ENCODE peak calls at places on chromosomes 2 and 18, in six cellular contexts. S is cardiac fibroblast; Z is cardiac muscle cell; J is CD8-positive, alpha-beta memory T cell; G is GM23248; M is GM12865. Y is an unnamed sample.

GRCh38 chr2:28339516-28340175 is 53.0 kb upstream of the FOSL2 start:
- DNase-seq in S (no peak), Z (peak; percentile 48), M (no peak), J (no peak), G (no peak), Y (no peak)

GRCh38 chr2:209307161-209308001 is 116.5 kb upstream of the MAP2 start:
- DNase-seq in Z (no peak), G (no peak), J (no peak), S (no peak), M (no peak), Y (no peak)

GRCh38 chr2:191818133-191818532 is 28.8 kb downstream of the CAVIN2 start:
- DNase-seq in G (no peak), S (no peak), Z (no peak), J (no peak), M (no peak), Y (no peak)

GRCh38 chr2:67037655-67038054 is 359.5 kb upstream of the ETAA1 start:
- DNase-seq in J (no peak), Z (no peak), M (no peak), S (no peak), G (no peak), Y (no peak)

GRCh38 chr2:96258393-96259022 is 7.3 kb downstream of the TMEM127 start:
- DNase-seq in G (no peak), Z (no peak), J (no peak), S (peak; percentile 45), M (no peak), Y (no peak)

GRCh38 chr18:39796413-39796812 is 2158.6 kb upstream of the PIK3C3 start:
- DNase-seq in G (no peak), M (no peak), Z (no peak), S (no peak), J (no peak), Y (no peak)

GRCh38 chr2:207149253-207150213 is 16.2 kb downstream of the KLF7 start:
- DNase-seq in G (no peak), J (no peak), M (peak; percentile 42), Z (peak; percentile 66), S (no peak), Y (no peak)

GRCh38 chr2:18684202-18685040 is 95.1 kb upstream of the NT5C1B start:
- DNase-seq in M (no peak), J (no peak), S (peak; percentile 16), Z (no peak), G (peak; percentile 10), Y (no peak)

GRCh38 chr2:62817995-62818713 is 112.6 kb downstream of the EHBP1 start:
- DNase-seq in M (no peak), J (no peak), G (peak; percentile 78), Z (no peak), S (peak; percentile 66), Y (no peak)

DNA sequence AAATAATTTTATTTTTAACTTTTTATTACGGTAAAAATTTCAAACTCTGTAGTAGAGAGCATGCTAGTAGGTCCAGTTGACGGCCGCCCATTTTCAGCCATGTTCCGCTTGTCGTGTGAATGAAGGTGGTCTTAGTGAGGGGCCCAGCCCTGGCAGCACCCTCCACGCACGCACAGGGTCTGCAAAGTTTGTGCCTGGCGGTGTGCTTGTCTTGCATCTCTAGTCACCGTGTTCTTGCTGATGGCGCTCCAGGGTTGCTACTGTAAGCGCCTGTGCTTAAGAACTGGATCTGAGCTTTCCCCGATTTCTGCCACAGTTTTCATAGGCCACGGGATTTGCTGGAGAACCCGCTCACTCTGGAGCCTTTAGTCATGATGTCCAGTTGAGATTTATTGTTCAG is 28.9 kb downstream of the LDLRAD4 start:
- DNase-seq in Z (no peak), G (no peak), J (no peak), S (no peak), M (no peak), Y (no peak)
- H3K4me3 ChIP-seq in Z (no peak overlapping the region), G (no peak overlapping the region), J (no peak overlapping the region), S (no peak overlapping the region), M (no peak overlapping the region), Y (no peak overlapping the region)

DNA sequence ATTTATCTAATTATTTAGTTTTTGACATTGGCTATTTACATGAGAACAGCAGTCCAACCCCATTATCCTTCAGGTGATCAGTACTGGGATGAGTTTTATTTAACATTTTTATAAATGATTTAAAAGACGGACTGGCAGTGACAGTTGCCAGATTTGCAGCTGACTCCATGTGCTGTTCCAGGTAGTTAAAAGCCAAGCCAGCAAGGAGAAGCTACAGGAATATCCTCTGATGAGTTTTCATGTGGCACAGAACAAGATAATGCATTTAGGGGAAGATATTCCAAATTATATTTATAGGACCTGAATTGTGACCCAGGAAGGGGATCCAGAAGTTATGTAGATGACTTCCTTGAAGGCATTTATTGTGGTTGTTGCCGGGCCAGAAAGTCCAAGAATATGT is 209.9 kb downstream of the MCFD2 start:
- DNase-seq in Z (no peak), M (no peak), S (no peak), G (peak; percentile 2), J (no peak), Y (no peak)
- H3K4me3 ChIP-seq in Z (no peak overlapping the region), M (no peak overlapping the region), S (no peak overlapping the region), G (peak overlapping the region; percentile 93), J (no peak overlapping the region), Y (no peak overlapping the region)

DNA sequence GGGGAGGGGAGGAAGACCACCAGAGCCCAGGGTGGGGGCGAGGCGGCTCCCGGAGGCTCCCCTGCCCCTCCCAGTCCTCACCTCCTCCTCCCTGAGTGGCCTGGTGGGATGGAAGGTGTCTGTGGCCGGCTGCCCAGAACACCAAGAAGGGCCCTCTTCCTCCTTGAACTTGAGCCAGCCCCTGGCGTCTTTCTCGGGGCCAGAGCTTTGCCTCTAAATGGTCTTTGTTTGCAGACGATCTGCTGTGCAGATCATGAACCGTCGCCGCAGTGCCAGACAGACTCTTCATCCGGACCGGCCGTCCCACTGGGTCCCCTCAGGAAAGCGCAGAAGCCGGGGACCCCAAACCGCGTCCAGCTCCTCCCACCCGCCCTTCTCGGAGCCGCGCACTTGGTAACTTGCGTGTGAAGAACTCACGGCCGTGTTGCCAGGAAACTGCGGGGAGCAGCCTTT is 41.2 kb downstream of the PTGR3 start:
- DNase-seq in J (no peak), Z (peak; percentile 6), S (no peak), G (peak; percentile 61), M (no peak), Y (no peak)
- H3K4me3 ChIP-seq in J (no peak overlapping the region), Z (no peak overlapping the region), S (no peak overlapping the region), G (peak overlapping the region; percentile 62), M (no peak overlapping the region), Y (no peak overlapping the region)

DNA sequence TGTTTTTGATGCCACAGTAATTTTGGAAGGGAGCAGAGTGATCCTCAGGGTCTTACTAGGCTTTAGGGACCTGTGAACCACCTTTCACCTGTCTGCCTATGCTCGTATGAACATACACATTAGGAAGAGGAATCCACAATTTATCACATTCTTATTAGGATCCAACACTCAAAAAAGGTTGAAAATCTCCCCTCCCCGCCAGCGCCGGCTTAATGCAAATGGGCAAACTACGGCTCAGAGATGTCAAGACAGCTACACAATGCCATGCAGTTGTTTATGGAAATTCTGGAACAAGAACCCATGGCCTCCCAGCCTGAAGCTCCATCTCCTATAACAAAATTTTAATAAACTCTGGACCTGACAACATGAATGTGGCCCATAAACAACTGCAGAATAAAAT is 375.9 kb upstream of the ACVR2A start:
- DNase-seq in Z (no peak), S (no peak), J (no peak), G (no peak), M (no peak), Y (no peak)
- H3K4me3 ChIP-seq in Z (no peak overlapping the region), S (no peak overlapping the region), J (no peak overlapping the region), G (no peak overlapping the region), M (no peak overlapping the region), Y (no peak overlapping the region)

GRCh38 chr2:212891580-212891979 is 259.8 kb downstream of the IKZF2 start:
- DNase-seq in M (no peak), J (no peak), Z (no peak), S (no peak), G (no peak), Y (no peak)

GRCh38 chr2:212894026-212894425 is 257.4 kb downstream of the IKZF2 start:
- DNase-seq in J (no peak), Z (no peak), M (no peak), G (no peak), S (no peak), Y (no peak)

GRCh38 chr2:212897296-212897695 is 254.1 kb downstream of the IKZF2 start:
- DNase-seq in J (no peak), Z (no peak), M (no peak), S (no peak), G (peak; percentile 56), Y (no peak)

GRCh38 chr2:212893216-212893615 is 258.2 kb downstream of the IKZF2 start:
- DNase-seq in J (no peak), G (no peak), S (no peak), Z (no peak), M (no peak), Y (no peak)

GRCh38 chr2:212892193-212892592 is 259.2 kb downstream of the IKZF2 start:
- DNase-seq in M (peak; percentile 27), J (no peak), S (peak; percentile 76), Z (peak; percentile 75), G (peak; percentile 63), Y (peak; percentile 53)
- H3K4me3 ChIP-seq in M (no peak overlapping the region), J (no peak overlapping the region), S (no peak overlapping the region), Z (no peak overlapping the region), G (no peak overlapping the region), Y (no peak overlapping the region)

GRCh38 chr2:10839813-10840212 is 27.2 kb upstream of the PDIA6 start:
- DNase-seq in Z (peak; percentile 46), G (peak; percentile 38), M (no peak), J (no peak), S (peak; percentile 11), Y (no peak)

GRCh38 chr2:10841547-10842219 is 29.1 kb upstream of the PDIA6 start:
- DNase-seq in S (no peak), M (no peak), J (no peak), Z (no peak), G (no peak), Y (no peak)

GRCh38 chr2:10834300-10834699 is 21.7 kb upstream of the PDIA6 start:
- DNase-seq in G (no peak), J (no peak), S (no peak), Z (no peak), M (no peak), Y (no peak)

GRCh38 chr2:10835052-10835970 is 22.7 kb upstream of the PDIA6 start:
- DNase-seq in Z (peak; percentile 50), S (peak; percentile 54), G (peak; percentile 65), J (peak; percentile 65), M (peak; percentile 75), Y (no peak)

GRCh38 chr2:10837532-10838266 is 25.1 kb upstream of the PDIA6 start:
- DNase-seq in J (no peak), S (no peak), M (no peak), G (no peak), Z (no peak), Y (no peak)
- H3K4me3 ChIP-seq in J (no peak overlapping the region), S (no peak overlapping the region), M (no peak overlapping the region), G (no peak overlapping the region), Z (no peak overlapping the region), Y (no peak overlapping the region)

DNA sequence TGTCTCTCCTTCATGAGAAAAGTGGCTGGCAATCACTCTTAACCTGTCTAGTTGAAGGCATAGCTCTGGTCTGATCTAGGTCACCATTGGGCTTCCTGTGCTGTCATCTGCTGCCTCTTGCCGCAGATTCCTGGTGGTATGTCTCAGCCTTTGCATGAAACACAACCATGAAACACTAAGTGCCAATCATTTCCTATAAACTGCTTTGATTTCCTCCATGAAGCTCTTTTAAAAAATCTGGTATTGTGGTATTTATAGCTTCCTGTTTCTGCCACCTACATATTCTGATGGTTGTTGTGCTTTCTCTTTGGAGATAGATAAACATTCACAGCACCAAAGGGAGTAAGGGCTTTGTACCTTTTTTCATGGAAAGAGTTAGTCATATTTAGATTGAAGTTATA is 120.0 kb upstream of the EPC2 start:
- DNase-seq in J (no peak), Z (no peak), G (no peak), M (peak; percentile 31), S (no peak), Y (peak; percentile 93)
- H3K4me3 ChIP-seq in J (no peak overlapping the region), Z (no peak overlapping the region), G (no peak overlapping the region), M (no peak overlapping the region), S (no peak overlapping the region), Y (no peak overlapping the region)